ENCODE peak calls at places on chromosomes 1 and 21, in five cellular contexts. V is HepG2, G is K562, T is IMR-90, M is H1. Q is an unnamed sample.

GRCh38 chr1:108704501-108704900 is 8.2 kb upstream of the FNDC7 start:
- DNase-seq in V (no peak), G (no peak), T (peak; percentile 81), M (no peak), Q (peak; percentile 7)

GRCh38 chr1:212247179-212247721 is 38.0 kb upstream of the PPP2R5A start:
- DNase-seq in V (peak; percentile 63), G (no peak), T (peak; percentile 79), M (no peak), Q (no peak)

GRCh38 chr1:6150006-6150938 is 29.8 kb downstream of the CHD5 start:
- DNase-seq in V (no peak), G (no peak), T (no peak), M (no peak), Q (no peak)

GRCh38 chr1:147491098-147491497 is 50.2 kb upstream of the BCL9 start:
- DNase-seq in V (no peak), G (no peak), T (no peak), M (no peak), Q (no peak)

GRCh38 chr1:217311766-217312165 is 319.1 kb downstream of the GPATCH2 start:
- DNase-seq in V (no peak), G (no peak), T (peak; percentile 20), M (no peak), Q (peak; percentile 11)

GRCh38 chr1:201322653-201323510 is 39.6 kb downstream of the PKP1 start:
- DNase-seq in V (no peak), G (no peak), T (no peak), M (no peak), Q (no peak)

GRCh38 chr1:119743776-119744597 is 24.7 kb downstream of the HMGCS2 start:
- DNase-seq in V (peak; percentile 76), G (peak; percentile 90), T (peak; percentile 79), M (peak; percentile 77), Q (peak; percentile 56)

GRCh38 chr1:156097499-156098178 is 15.4 kb upstream of the MEX3A start:
- DNase-seq in V (no peak), G (no peak), T (no peak), M (no peak), Q (no peak)

GRCh38 chr1:91693542-91693941 is 192.4 kb downstream of the TGFBR3 start:
- DNase-seq in V (no peak), G (no peak), T (peak; percentile 61), M (no peak), Q (no peak)

GRCh38 chr1:226405411-226405988 is 2.4 kb downstream of the PARP1 start:
- DNase-seq in V (no peak), G (no peak), T (no peak), M (peak; percentile 59), Q (no peak)

GRCh38 chr1:3061981-3062615 is 6.9 kb upstream of the PRDM16 start:
- DNase-seq in V (no peak), G (no peak), T (no peak), M (peak; percentile 47), Q (no peak)

GRCh38 chr1:36446261-36446660 is 4.0 kb downstream of the OSCP1 start:
- DNase-seq in V (peak; percentile 34), G (peak; percentile 65), T (no peak), M (peak; percentile 63), Q (peak; percentile 34)

DNA sequence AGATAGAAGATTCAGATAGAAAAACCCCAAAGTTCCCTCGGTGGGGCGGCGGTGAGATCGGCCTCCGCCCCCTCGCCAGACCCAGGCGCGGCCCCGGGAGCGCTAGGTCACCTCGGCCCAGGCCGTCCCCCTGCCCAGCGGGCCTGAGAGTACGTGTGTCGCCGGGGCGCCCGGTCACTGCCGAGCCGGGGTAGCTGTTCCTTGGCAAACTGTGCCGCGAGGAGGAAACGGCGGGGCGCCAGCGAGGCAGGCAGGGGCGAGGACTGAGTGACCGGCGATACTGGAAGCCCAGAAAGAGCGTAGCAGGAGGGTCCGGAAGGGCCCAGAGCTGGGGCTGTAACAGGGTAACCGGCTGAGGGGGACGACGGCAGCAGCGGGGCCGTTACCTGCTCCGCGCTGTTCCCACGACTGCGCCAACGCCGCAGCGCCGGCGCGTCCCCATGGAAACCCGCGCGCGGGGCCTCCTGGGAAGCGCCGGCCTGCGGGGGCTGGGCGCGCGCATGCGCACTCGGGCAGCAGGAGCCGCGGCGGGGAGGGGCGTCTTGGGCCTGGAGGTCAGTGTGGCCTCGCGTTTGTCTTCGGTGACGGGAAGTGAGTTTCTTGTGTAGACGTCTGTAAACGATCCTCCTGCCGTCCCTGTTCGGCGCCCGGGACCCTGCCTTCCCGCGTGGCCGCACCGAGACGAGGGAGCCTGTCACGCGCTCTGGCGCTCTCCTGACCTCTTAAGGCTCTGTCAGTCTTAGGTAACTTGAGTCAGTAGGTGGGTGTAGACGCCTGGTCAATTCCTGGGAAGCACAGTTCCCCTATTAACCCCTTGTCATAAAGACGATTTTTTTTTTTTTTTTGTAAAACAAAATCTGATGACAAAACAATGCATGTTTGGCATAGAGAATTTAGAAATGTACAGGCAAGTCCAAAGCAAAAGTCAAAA is at the start of gene LCA5L:
- DNase-seq in V (peak; percentile 76), G (peak; percentile 100), T (peak; percentile 81), M (peak; percentile 97), Q (peak; percentile 70)
- TF ChIP-seq MAFK in V (no peak), G (no peak), T (no peak), M (no peak), Q (no peak)

GRCh38 chr1:56626546-56626945 is 18.6 kb upstream of the PRKAA2 start:
- DNase-seq in V (no peak), G (no peak), T (peak; percentile 61), M (no peak), Q (no peak)
- H3K4me2 ChIP-seq in V (no peak overlapping the region), G (no peak overlapping the region), T (peak overlapping the region; percentile 13), M (no peak overlapping the region), Q (peak overlapping the region; percentile 61)

GRCh38 chr1:234776256-234776874 is 166.4 kb upstream of the IRF2BP2 start:
- DNase-seq in V (no peak), G (no peak), T (no peak), M (peak; percentile 53), Q (no peak)
- TF ChIP-seq MAFK in V (no peak), G (no peak), T (no peak), M (no peak), Q (no peak)

DNA sequence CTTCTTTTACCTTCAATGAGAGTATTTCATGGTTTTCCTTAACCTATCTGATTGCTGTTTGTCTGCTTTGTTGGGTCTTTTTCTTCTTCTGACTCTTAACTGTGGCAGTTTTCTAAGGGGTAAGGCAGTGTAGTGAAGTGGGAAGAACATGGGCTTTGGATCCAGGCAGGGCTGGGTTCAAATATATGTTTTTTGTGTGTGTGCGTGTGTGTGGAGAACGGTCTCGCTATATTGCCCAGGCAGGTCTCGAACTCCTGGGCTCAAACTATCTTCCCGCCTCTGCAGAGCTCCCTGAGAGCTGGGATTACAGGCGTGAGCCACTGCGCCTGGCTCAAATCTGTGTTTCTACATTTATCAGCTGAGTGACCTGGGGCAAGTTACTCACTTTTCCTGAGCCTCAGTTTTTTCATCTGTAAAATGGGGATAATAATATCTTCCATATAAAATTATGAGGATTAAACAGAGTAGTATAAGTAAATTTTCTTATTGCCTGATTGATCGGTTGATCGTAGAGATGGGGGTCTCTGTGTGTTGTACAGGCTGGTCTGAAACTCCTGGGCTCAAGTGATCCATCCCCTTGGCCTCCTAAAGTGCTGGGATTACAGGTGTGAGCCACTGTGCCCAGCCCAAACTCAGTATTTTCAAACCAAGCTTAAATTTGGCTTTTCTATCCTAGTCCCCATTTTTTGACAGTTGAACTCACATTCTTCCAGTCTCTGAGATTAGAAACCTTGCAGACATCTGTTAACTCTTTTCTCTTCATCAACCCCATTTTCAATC is 36.0 kb upstream of the MACF1 start:
- DNase-seq in V (no peak), G (no peak), T (no peak), M (no peak), Q (no peak)
- H3K4me2 ChIP-seq in V (peak overlapping the region; percentile 30), G (peak overlapping the region; percentile 60), T (no peak overlapping the region), M (no peak overlapping the region), Q (peak overlapping the region; percentile 47)

DNA sequence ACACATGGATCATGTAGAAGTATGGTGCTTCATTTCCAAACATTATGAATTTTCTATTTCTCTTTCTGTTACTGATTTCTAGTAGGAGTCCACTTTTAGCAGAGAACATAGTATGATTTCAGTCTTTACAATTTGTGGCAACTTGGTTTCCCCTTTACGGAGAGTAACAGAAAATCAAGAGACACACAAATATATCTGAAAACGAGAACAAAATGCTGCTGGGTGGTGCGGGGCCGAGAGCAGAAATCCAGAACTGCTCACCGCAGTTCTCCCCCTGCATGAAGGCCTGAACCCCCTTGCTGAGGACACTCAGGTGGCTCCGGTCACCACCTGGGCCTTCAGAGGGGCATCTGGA is 94.5 kb upstream of the FMN2 start:
- DNase-seq in V (no peak), G (no peak), T (no peak), M (no peak), Q (no peak)
- TF ChIP-seq MAFK in V (no peak), G (no peak), T (no peak), M (no peak), Q (no peak)